ENCODE peak calls at places on chromosomes 12 and 14, in ten cellular contexts. One of them, this sample, is unnamed.

GRCh38 chr12:67698711-67699603 is 50.4 kb downstream of the DYRK2 start:
- DNase-seq in transverse colon: no peak
- DNase-seq in H1: no peak
- DNase-seq in Panc1: no peak
- DNase-seq in SK-N-MC: peak
- DNase-seq in breast epithelium: no peak
- DNase-seq in HCT116: no peak
- DNase-seq in upper lobe of left lung: no peak
- DNase-seq in stomach: no peak
- DNase-seq in GM12892: peak
- DNase-seq in this sample: peak

GRCh38 chr12:5262450-5262849 is 169.5 kb upstream of the NTF3 start:
- DNase-seq in breast epithelium: no peak
- DNase-seq in SK-N-MC: no peak
- DNase-seq in Panc1: no peak
- DNase-seq in upper lobe of left lung: no peak
- DNase-seq in transverse colon: no peak
- DNase-seq in GM12892: no peak
- DNase-seq in stomach: no peak
- DNase-seq in H1: no peak
- DNase-seq in HCT116: no peak
- DNase-seq in this sample: no peak

GRCh38 chr12:123358035-123358434 is 6.6 kb downstream of the SBNO1 start:
- DNase-seq in H1: no peak
- DNase-seq in transverse colon: no peak
- DNase-seq in breast epithelium: no peak
- DNase-seq in SK-N-MC: no peak
- DNase-seq in HCT116: no peak
- DNase-seq in upper lobe of left lung: no peak
- DNase-seq in Panc1: no peak
- DNase-seq in stomach: no peak
- DNase-seq in GM12892: no peak
- DNase-seq in this sample: no peak

GRCh38 chr12:6996040-6996441 is 22.2 kb downstream of the LPCAT3 start:
- DNase-seq in Panc1: no peak
- DNase-seq in stomach: no peak
- DNase-seq in GM12892: no peak
- DNase-seq in transverse colon: no peak
- DNase-seq in SK-N-MC: no peak
- DNase-seq in upper lobe of left lung: no peak
- DNase-seq in H1: no peak
- DNase-seq in HCT116: peak
- DNase-seq in breast epithelium: no peak
- DNase-seq in this sample: no peak

GRCh38 chr14:104359969-104360442 is 219.6 kb upstream of the C14orf180 start:
- DNase-seq in upper lobe of left lung: no peak
- DNase-seq in stomach: no peak
- DNase-seq in transverse colon: no peak
- DNase-seq in GM12892: no peak
- DNase-seq in HCT116: no peak
- DNase-seq in Panc1: no peak
- DNase-seq in H1: no peak
- DNase-seq in SK-N-MC: no peak
- DNase-seq in breast epithelium: peak
- DNase-seq in this sample: no peak

GRCh38 chr14:42057176-42057575 is 450.5 kb downstream of the LRFN5 start:
- DNase-seq in HCT116: no peak
- DNase-seq in upper lobe of left lung: no peak
- DNase-seq in transverse colon: no peak
- DNase-seq in stomach: no peak
- DNase-seq in Panc1: no peak
- DNase-seq in H1: no peak
- DNase-seq in SK-N-MC: peak
- DNase-seq in GM12892: no peak
- DNase-seq in breast epithelium: no peak
- DNase-seq in this sample: no peak

GRCh38 chr12:81520064-81520945 is 238.8 kb downstream of the PPFIA2 start:
- DNase-seq in HCT116: no peak
- DNase-seq in stomach: no peak
- DNase-seq in transverse colon: no peak
- DNase-seq in upper lobe of left lung: no peak
- DNase-seq in SK-N-MC: no peak
- DNase-seq in breast epithelium: no peak
- DNase-seq in GM12892: no peak
- DNase-seq in H1: no peak
- DNase-seq in Panc1: no peak
- DNase-seq in this sample: no peak

GRCh38 chr12:108584456-108585065 is 13.3 kb downstream of the TMEM119 start:
- DNase-seq in transverse colon: no peak
- DNase-seq in breast epithelium: no peak
- DNase-seq in SK-N-MC: no peak
- DNase-seq in H1: no peak
- DNase-seq in stomach: no peak
- DNase-seq in HCT116: no peak
- DNase-seq in Panc1: no peak
- DNase-seq in upper lobe of left lung: no peak
- DNase-seq in GM12892: no peak
- DNase-seq in this sample: no peak

GRCh38 chr14:79861111-79861510 is 350.2 kb downstream of the DIO2 start:
- DNase-seq in H1: peak
- DNase-seq in Panc1: no peak
- DNase-seq in HCT116: no peak
- DNase-seq in SK-N-MC: no peak
- DNase-seq in stomach: no peak
- DNase-seq in breast epithelium: no peak
- DNase-seq in upper lobe of left lung: no peak
- DNase-seq in GM12892: no peak
- DNase-seq in transverse colon: no peak
- DNase-seq in this sample: no peak

DNA sequence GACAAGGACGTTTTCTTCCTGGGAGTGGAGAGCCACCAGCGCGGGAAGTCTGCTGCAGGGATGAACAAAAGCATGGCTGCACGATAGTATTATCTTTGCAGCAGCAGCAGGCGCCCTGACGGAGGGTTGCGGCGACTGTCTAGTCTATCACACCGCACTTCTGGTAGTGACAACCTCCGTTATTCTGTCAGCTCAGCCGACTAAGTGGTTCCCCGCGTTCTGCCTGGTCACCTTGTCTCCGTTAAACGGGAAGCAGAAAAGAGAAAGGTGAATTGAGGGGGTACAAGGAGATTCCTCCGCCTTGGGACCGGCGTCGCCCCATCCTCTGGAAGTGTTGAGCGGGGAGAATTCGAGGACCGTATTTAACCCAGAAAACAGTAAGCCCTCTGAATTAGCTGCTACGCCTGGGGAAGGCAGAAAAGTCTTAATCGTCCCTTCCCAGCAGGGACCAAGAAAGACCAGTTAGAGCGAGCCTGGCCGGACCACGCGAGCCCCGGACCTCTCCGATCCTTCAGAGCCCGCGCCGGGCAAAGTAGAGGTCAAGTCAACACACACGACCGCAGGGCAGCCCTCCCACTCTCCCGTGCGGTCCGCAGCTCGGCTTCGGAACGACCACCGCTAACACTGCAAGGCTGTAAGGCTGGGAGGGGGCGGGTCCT is 536 bp upstream of the DAAM1 start:
- DNase-seq in upper lobe of left lung: peak
- DNase-seq in HCT116: no peak
- DNase-seq in SK-N-MC: no peak
- DNase-seq in stomach: no peak
- DNase-seq in breast epithelium: no peak
- DNase-seq in GM12892: no peak
- DNase-seq in H1: no peak
- DNase-seq in Panc1: peak
- DNase-seq in transverse colon: peak
- DNase-seq in this sample: no peak
- TF ChIP-seq POLR2AphosphoS5 in upper lobe of left lung: no peak
- TF ChIP-seq POLR2AphosphoS5 in HCT116: no peak
- TF ChIP-seq POLR2AphosphoS5 in SK-N-MC: peak
- TF ChIP-seq POLR2AphosphoS5 in stomach: no peak
- TF ChIP-seq POLR2AphosphoS5 in breast epithelium: no peak
- TF ChIP-seq POLR2AphosphoS5 in GM12892: no peak
- TF ChIP-seq POLR2AphosphoS5 in H1: no peak
- TF ChIP-seq POLR2AphosphoS5 in Panc1: no peak
- TF ChIP-seq POLR2AphosphoS5 in transverse colon: no peak
- TF ChIP-seq POLR2AphosphoS5 in this sample: no peak

GRCh38 chr12:109783965-109784244 is 49.3 kb downstream of the TRPV4 start:
- DNase-seq in breast epithelium: no peak
- DNase-seq in SK-N-MC: no peak
- DNase-seq in HCT116: no peak
- DNase-seq in Panc1: no peak
- DNase-seq in H1: no peak
- DNase-seq in GM12892: no peak
- DNase-seq in upper lobe of left lung: no peak
- DNase-seq in transverse colon: no peak
- DNase-seq in stomach: no peak
- DNase-seq in this sample: no peak
- TF ChIP-seq POLR2AphosphoS5 in breast epithelium: no peak
- TF ChIP-seq POLR2AphosphoS5 in SK-N-MC: no peak
- TF ChIP-seq POLR2AphosphoS5 in HCT116: no peak
- TF ChIP-seq POLR2AphosphoS5 in Panc1: no peak
- TF ChIP-seq POLR2AphosphoS5 in H1: no peak
- TF ChIP-seq POLR2AphosphoS5 in GM12892: no peak
- TF ChIP-seq POLR2AphosphoS5 in upper lobe of left lung: no peak
- TF ChIP-seq POLR2AphosphoS5 in transverse colon: no peak
- TF ChIP-seq POLR2AphosphoS5 in stomach: no peak
- TF ChIP-seq POLR2AphosphoS5 in this sample: no peak

GRCh38 chr14:55383541-55384140 is 28.0 kb downstream of the ATG14 start:
- DNase-seq in SK-N-MC: no peak
- DNase-seq in H1: no peak
- DNase-seq in HCT116: no peak
- DNase-seq in transverse colon: no peak
- DNase-seq in breast epithelium: no peak
- DNase-seq in Panc1: no peak
- DNase-seq in GM12892: no peak
- DNase-seq in upper lobe of left lung: no peak
- DNase-seq in stomach: no peak
- DNase-seq in this sample: no peak
- TF ChIP-seq POLR2AphosphoS5 in SK-N-MC: no peak
- TF ChIP-seq POLR2AphosphoS5 in H1: no peak
- TF ChIP-seq POLR2AphosphoS5 in HCT116: no peak
- TF ChIP-seq POLR2AphosphoS5 in transverse colon: no peak
- TF ChIP-seq POLR2AphosphoS5 in breast epithelium: no peak
- TF ChIP-seq POLR2AphosphoS5 in Panc1: no peak
- TF ChIP-seq POLR2AphosphoS5 in GM12892: no peak
- TF ChIP-seq POLR2AphosphoS5 in upper lobe of left lung: no peak
- TF ChIP-seq POLR2AphosphoS5 in stomach: no peak
- TF ChIP-seq POLR2AphosphoS5 in this sample: no peak

GRCh38 chr12:78695749-78696148 is 168.8 kb upstream of the SYT1 start:
- DNase-seq in SK-N-MC: no peak
- DNase-seq in HCT116: no peak
- DNase-seq in Panc1: no peak
- DNase-seq in GM12892: no peak
- DNase-seq in transverse colon: no peak
- DNase-seq in breast epithelium: no peak
- DNase-seq in upper lobe of left lung: no peak
- DNase-seq in H1: no peak
- DNase-seq in stomach: no peak
- DNase-seq in this sample: no peak
- TF ChIP-seq POLR2AphosphoS5 in SK-N-MC: no peak
- TF ChIP-seq POLR2AphosphoS5 in HCT116: no peak
- TF ChIP-seq POLR2AphosphoS5 in Panc1: no peak
- TF ChIP-seq POLR2AphosphoS5 in GM12892: no peak
- TF ChIP-seq POLR2AphosphoS5 in transverse colon: no peak
- TF ChIP-seq POLR2AphosphoS5 in breast epithelium: no peak
- TF ChIP-seq POLR2AphosphoS5 in upper lobe of left lung: no peak
- TF ChIP-seq POLR2AphosphoS5 in H1: no peak
- TF ChIP-seq POLR2AphosphoS5 in stomach: no peak
- TF ChIP-seq POLR2AphosphoS5 in this sample: no peak

GRCh38 chr12:124359671-124360581 is 65.0 kb downstream of the RFLNA start:
- DNase-seq in upper lobe of left lung: peak
- DNase-seq in transverse colon: peak
- DNase-seq in breast epithelium: peak
- DNase-seq in HCT116: no peak
- DNase-seq in Panc1: no peak
- DNase-seq in H1: no peak
- DNase-seq in stomach: peak
- DNase-seq in SK-N-MC: no peak
- DNase-seq in GM12892: no peak
- DNase-seq in this sample: no peak
- TF ChIP-seq POLR2AphosphoS5 in upper lobe of left lung: no peak
- TF ChIP-seq POLR2AphosphoS5 in transverse colon: no peak
- TF ChIP-seq POLR2AphosphoS5 in breast epithelium: peak
- TF ChIP-seq POLR2AphosphoS5 in HCT116: no peak
- TF ChIP-seq POLR2AphosphoS5 in Panc1: peak
- TF ChIP-seq POLR2AphosphoS5 in H1: no peak
- TF ChIP-seq POLR2AphosphoS5 in stomach: no peak
- TF ChIP-seq POLR2AphosphoS5 in SK-N-MC: no peak
- TF ChIP-seq POLR2AphosphoS5 in GM12892: no peak
- TF ChIP-seq POLR2AphosphoS5 in this sample: no peak

GRCh38 chr12:94262228-94263010 is 114.0 kb downstream of the PLXNC1 start:
- DNase-seq in GM12892: peak
- DNase-seq in HCT116: peak
- DNase-seq in upper lobe of left lung: peak
- DNase-seq in Panc1: no peak
- DNase-seq in H1: no peak
- DNase-seq in stomach: peak
- DNase-seq in transverse colon: peak
- DNase-seq in breast epithelium: peak
- DNase-seq in SK-N-MC: no peak
- DNase-seq in this sample: peak
- TF ChIP-seq POLR2AphosphoS5 in GM12892: peak
- TF ChIP-seq POLR2AphosphoS5 in HCT116: peak
- TF ChIP-seq POLR2AphosphoS5 in upper lobe of left lung: peak
- TF ChIP-seq POLR2AphosphoS5 in Panc1: no peak
- TF ChIP-seq POLR2AphosphoS5 in H1: no peak
- TF ChIP-seq POLR2AphosphoS5 in stomach: peak
- TF ChIP-seq POLR2AphosphoS5 in transverse colon: peak
- TF ChIP-seq POLR2AphosphoS5 in breast epithelium: peak
- TF ChIP-seq POLR2AphosphoS5 in SK-N-MC: no peak
- TF ChIP-seq POLR2AphosphoS5 in this sample: peak

GRCh38 chr14:35399083-35399807 is 5.3 kb downstream of the NFKBIA start:
- DNase-seq in GM12892: no peak
- DNase-seq in stomach: no peak
- DNase-seq in SK-N-MC: no peak
- DNase-seq in transverse colon: no peak
- DNase-seq in HCT116: no peak
- DNase-seq in H1: no peak
- DNase-seq in Panc1: no peak
- DNase-seq in upper lobe of left lung: no peak
- DNase-seq in breast epithelium: no peak
- DNase-seq in this sample: no peak

GRCh38 chr14:35400707-35401421 is 3.7 kb downstream of the NFKBIA start:
- DNase-seq in Panc1: no peak
- DNase-seq in SK-N-MC: no peak
- DNase-seq in breast epithelium: no peak
- DNase-seq in GM12892: no peak
- DNase-seq in H1: no peak
- DNase-seq in transverse colon: peak
- DNase-seq in HCT116: no peak
- DNase-seq in stomach: no peak
- DNase-seq in upper lobe of left lung: no peak
- DNase-seq in this sample: no peak

GRCh38 chr14:35401422-35401729 is 3.2 kb downstream of the NFKBIA start:
- DNase-seq in SK-N-MC: no peak
- DNase-seq in upper lobe of left lung: no peak
- DNase-seq in H1: no peak
- DNase-seq in transverse colon: no peak
- DNase-seq in GM12892: no peak
- DNase-seq in breast epithelium: no peak
- DNase-seq in HCT116: no peak
- DNase-seq in Panc1: no peak
- DNase-seq in stomach: no peak
- DNase-seq in this sample: no peak

GRCh38 chr14:35395283-35395682 is 9.3 kb downstream of the NFKBIA start:
- DNase-seq in SK-N-MC: no peak
- DNase-seq in Panc1: no peak
- DNase-seq in H1: no peak
- DNase-seq in transverse colon: no peak
- DNase-seq in upper lobe of left lung: no peak
- DNase-seq in GM12892: no peak
- DNase-seq in stomach: no peak
- DNase-seq in HCT116: no peak
- DNase-seq in breast epithelium: no peak
- DNase-seq in this sample: no peak

GRCh38 chr14:35398095-35398584 is 6.4 kb downstream of the NFKBIA start:
- DNase-seq in upper lobe of left lung: no peak
- DNase-seq in breast epithelium: no peak
- DNase-seq in H1: no peak
- DNase-seq in Panc1: no peak
- DNase-seq in HCT116: no peak
- DNase-seq in SK-N-MC: no peak
- DNase-seq in stomach: no peak
- DNase-seq in transverse colon: no peak
- DNase-seq in GM12892: no peak
- DNase-seq in this sample: no peak
- TF ChIP-seq POLR2AphosphoS5 in upper lobe of left lung: no peak
- TF ChIP-seq POLR2AphosphoS5 in breast epithelium: no peak
- TF ChIP-seq POLR2AphosphoS5 in H1: no peak
- TF ChIP-seq POLR2AphosphoS5 in Panc1: no peak
- TF ChIP-seq POLR2AphosphoS5 in HCT116: no peak
- TF ChIP-seq POLR2AphosphoS5 in SK-N-MC: no peak
- TF ChIP-seq POLR2AphosphoS5 in stomach: peak
- TF ChIP-seq POLR2AphosphoS5 in transverse colon: no peak
- TF ChIP-seq POLR2AphosphoS5 in GM12892: no peak
- TF ChIP-seq POLR2AphosphoS5 in this sample: no peak